ENCODE peak calls at places on chromosome 22, in nine cellular contexts. P is ascending aorta; S is effector memory CD4-positive, alpha-beta T cell; N is Panc1; O is adrenal gland; H is transverse colon; F is heart right ventricle; M is psoas muscle; W is left lung. Y is an unnamed sample. For H3K9me3, the result is how much of the 10 kb centered on the place peaks cover.

GRCh38 chr22:35742342-35743100 is 24.8 kb downstream of the APOL5 start:
- DNase-seq in P (no peak), S (no peak), N (no peak), O (no peak), H (no peak), F (no peak), M (no peak), W (no peak), Y (no peak)

GRCh38 chr22:22720201-22720723 is 75.8 kb downstream of the GGTLC2 start:
- DNase-seq in P (no peak), S (no peak), N (peak), O (no peak), H (peak), F (no peak), M (no peak), W (no peak), Y (no peak)

GRCh38 chr22:33821290-33821689 is 99.0 kb downstream of the LARGE1 start:
- DNase-seq in P (no peak), S (no peak), N (no peak), O (no peak), H (no peak), F (no peak), M (no peak), W (no peak), Y (no peak)

GRCh38 chr22:40044102-40044869 is 49.5 kb downstream of the FAM83F start:
- DNase-seq in P (peak), S (peak), N (peak), O (peak), H (peak), F (peak), M (peak), W (peak), Y (peak)

GRCh38 chr22:44473580-44473979 is 24.5 kb downstream of the RTL6 start:
- DNase-seq in P (no peak), S (no peak), N (no peak), O (no peak), H (no peak), F (no peak), M (no peak), W (no peak), Y (no peak)

GRCh38 chr22:43279867-43280519 is 63.2 kb downstream of the SCUBE1 start:
- DNase-seq in P (no peak), S (no peak), N (no peak), O (no peak), H (no peak), F (no peak), M (no peak), W (no peak), Y (no peak)

GRCh38 chr22:29148036-29148435 is 57.7 kb upstream of the EMID1 start:
- DNase-seq in P (no peak), S (no peak), N (no peak), O (peak), H (no peak), F (no peak), M (no peak), W (no peak), Y (peak)

GRCh38 chr22:32024791-32025190 is 18.3 kb upstream of the SLC5A1 start:
- DNase-seq in P (no peak), S (no peak), N (no peak), O (no peak), H (no peak), F (no peak), M (no peak), W (no peak), Y (no peak)

GRCh38 chr22:44645531-44645930 is 56.5 kb upstream of the PRR5 start:
- DNase-seq in P (no peak), S (no peak), N (no peak), O (no peak), H (no peak), F (no peak), M (no peak), W (no peak), Y (no peak)

GRCh38 chr22:43005106-43005505 is 9.8 kb downstream of the PACSIN2 start:
- DNase-seq in P (no peak), S (no peak), N (no peak), O (no peak), H (no peak), F (no peak), M (no peak), W (no peak), Y (no peak)

GRCh38 chr22:49992921-49993648 is 19.5 kb downstream of the IL17REL start:
- DNase-seq in P (no peak), S (no peak), N (no peak), O (peak), H (peak), F (peak), M (peak), W (peak), Y (peak)

GRCh38 chr22:43707650-43708049 is 104.5 kb downstream of the EFCAB6 start:
- DNase-seq in P (no peak), S (no peak), N (peak), O (no peak), H (no peak), F (no peak), M (no peak), W (no peak), Y (no peak)

GRCh38 chr22:44729391-44730012 is 22.9 kb upstream of the ARHGAP8 start:
- DNase-seq in P (no peak), S (no peak), N (no peak), O (peak), H (no peak), F (peak), M (peak), W (peak), Y (peak)

GRCh38 chr22:19114984-19115552 is 7.1 kb downstream of the DGCR2 start:
- DNase-seq in P (no peak), S (no peak), N (no peak), O (no peak), H (no peak), F (no peak), M (no peak), W (no peak), Y (no peak)

GRCh38 chr22:37525073-37525745 is 6.0 kb upstream of the CARD10 start:
- DNase-seq in P (no peak), S (no peak), N (no peak), O (peak), H (no peak), F (no peak), M (no peak), W (peak), Y (no peak)

GRCh38 chr22:43945632-43946390 is 9.4 kb upstream of the SAMM50 start:
- DNase-seq in P (no peak), S (no peak), N (no peak), O (peak), H (peak), F (peak), M (peak), W (no peak), Y (no peak)

GRCh38 chr22:36197065-36197440 is 4.6 kb downstream of the APOL4 start:
- DNase-seq in P (no peak), S (no peak), N (no peak), O (no peak), H (peak), F (no peak), M (peak), W (no peak), Y (peak)

GRCh38 chr22:37126383-37126782 is 16.9 kb upstream of the TMPRSS6 start:
- DNase-seq in P (no peak), S (no peak), N (no peak), O (no peak), H (no peak), F (no peak), M (no peak), W (no peak), Y (no peak)

GRCh38 chr22:50061824-50062355 is 3.8 kb upstream of the TTLL8 start:
- DNase-seq in P (no peak), S (no peak), N (no peak), O (no peak), H (no peak), F (no peak), M (no peak), W (peak), Y (no peak)

GRCh38 chr22:30920407-30920806 is 48.2 kb downstream of the MORC2 start:
- DNase-seq in P (no peak), S (peak), N (peak), O (peak), H (peak), F (peak), M (peak), W (peak), Y (peak)

GRCh38 chr22:44698531-44699421 is 3.2 kb upstream of the PRR5 start:
- DNase-seq in P (no peak), S (no peak), N (no peak), O (no peak), H (no peak), F (no peak), M (no peak), W (peak), Y (peak)

GRCh38 chr22:37601540-37602442 is 6.8 kb upstream of the GGA1 start:
- DNase-seq in P (no peak), S (no peak), N (no peak), O (no peak), H (peak), F (no peak), M (no peak), W (no peak), Y (no peak)

GRCh38 chr22:38554281-38554680 is 15.7 kb downstream of the DMC1 start:
- DNase-seq in P (no peak), S (no peak), N (no peak), O (no peak), H (no peak), F (no peak), M (no peak), W (no peak), Y (no peak)

GRCh38 chr22:22235564-22235963 is 9.0 kb upstream of the VPREB1 start:
- DNase-seq in P (no peak), S (no peak), N (peak), O (peak), H (peak), F (no peak), M (no peak), W (no peak), Y (no peak)

GRCh38 chr22:18056161-18056666 is 21.6 kb upstream of the PEX26 start:
- DNase-seq in P (no peak), S (no peak), N (no peak), O (peak), H (peak), F (no peak), M (peak), W (no peak), Y (no peak)

GRCh38 chr22:17119481-17120202 is 1.5 kb downstream of the TMEM121B start:
- DNase-seq in P (no peak), S (no peak), N (no peak), O (peak), H (peak), F (peak), M (no peak), W (peak), Y (no peak)

GRCh38 chr22:35930933-35931332 is 97.7 kb downstream of the RBFOX2 start:
- DNase-seq in P (no peak), S (no peak), N (peak), O (no peak), H (no peak), F (no peak), M (no peak), W (no peak), Y (no peak)

GRCh38 chr22:35330258-35330861 is 30.7 kb downstream of the TOM1 start:
- DNase-seq in P (peak), S (peak), N (no peak), O (peak), H (peak), F (peak), M (peak), W (peak), Y (peak)

GRCh38 chr22:45200862-45201511 is 37.3 kb downstream of the NUP50 start:
- DNase-seq in P (no peak), S (no peak), N (no peak), O (no peak), H (no peak), F (no peak), M (no peak), W (no peak), Y (peak)

GRCh38 chr22:18000441-18001039 is 23.8 kb downstream of the MICAL3 start:
- DNase-seq in P (no peak), S (peak), N (no peak), O (no peak), H (peak), F (no peak), M (peak), W (no peak), Y (peak)

GRCh38 chr22:37052386-37053309 is 1.1 kb downstream of the KCTD17 start:
- DNase-seq in P (no peak), S (no peak), N (no peak), O (no peak), H (no peak), F (peak), M (no peak), W (no peak), Y (no peak)

GRCh38 chr22:44497218-44497903 is 672 bp downstream of the RTL6 start:
- DNase-seq in P (no peak), S (no peak), N (no peak), O (peak), H (peak), F (no peak), M (peak), W (peak), Y (peak)

GRCh38 chr22:37545703-37546435 is 14.4 kb upstream of the CDC42EP1 start:
- DNase-seq in P (peak), S (no peak), N (no peak), O (peak), H (peak), F (peak), M (peak), W (peak), Y (peak)

GRCh38 chr22:30435674-30436126 is 10.1 kb downstream of the MTFP1 start:
- DNase-seq in P (peak), S (peak), N (no peak), O (no peak), H (peak), F (no peak), M (no peak), W (no peak), Y (no peak)

GRCh38 chr22:29379258-29379657 is 9.1 kb downstream of the AP1B1 start:
- DNase-seq in P (no peak), S (no peak), N (no peak), O (no peak), H (no peak), F (no peak), M (no peak), W (no peak), Y (peak)

DNA sequence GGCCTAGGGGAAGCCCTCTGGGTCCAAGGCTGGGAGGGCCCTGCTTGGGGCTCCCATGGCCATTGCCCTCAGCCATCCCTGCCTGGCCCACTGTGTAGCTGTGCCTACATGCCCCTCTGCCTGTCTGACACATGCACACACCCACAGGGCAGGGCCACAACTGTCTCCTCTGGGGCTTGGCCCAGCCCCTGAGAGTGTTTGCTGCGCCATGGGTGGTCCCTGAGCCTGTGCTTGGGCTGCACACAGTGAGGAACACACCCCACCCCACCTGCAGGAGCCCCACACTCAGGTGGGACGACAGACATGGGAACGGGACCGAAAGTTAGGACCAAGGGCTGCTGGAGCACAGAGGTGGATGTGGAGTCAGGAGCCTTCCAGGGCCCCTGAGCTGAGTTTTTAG is 489.5 kb downstream of the TBC1D22A start:
- DNase-seq in P (no peak), S (no peak), N (no peak), O (no peak), H (no peak), F (no peak), M (no peak), W (no peak), Y (no peak)
- H3K9me3 ChIP-seq in P (under half), S (under half), N (under half), O (under half), H (under half), F (under half), M (under half), W (under half), Y (under half)

DNA sequence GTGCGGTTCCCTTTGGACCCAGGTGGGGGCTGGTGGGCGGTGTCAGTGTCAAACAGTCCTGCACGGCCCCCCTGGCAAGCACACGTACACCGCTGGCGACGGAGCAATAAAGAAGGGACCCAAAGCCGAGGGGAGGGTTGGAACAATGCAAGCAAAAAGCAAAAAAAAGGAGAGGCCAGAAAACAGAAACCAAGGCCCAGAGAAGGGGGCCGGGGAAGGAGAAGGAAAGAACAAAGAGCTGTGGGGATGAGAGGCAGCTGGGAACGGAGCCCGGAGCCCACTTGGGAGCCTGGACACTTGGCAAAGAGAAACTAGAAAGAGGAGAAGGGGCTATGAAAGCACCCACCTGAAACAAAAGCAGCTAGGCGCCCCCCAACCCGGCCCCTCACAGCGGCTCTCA is 99.4 kb downstream of the CELSR1 start:
- DNase-seq in P (no peak), S (no peak), N (no peak), O (no peak), H (no peak), F (no peak), M (no peak), W (peak), Y (no peak)
- H3K4me3 ChIP-seq in P (no peak), S (no peak), N (no peak), O (no peak), H (no peak), F (no peak), M (no peak), W (no peak), Y (no peak)

DNA sequence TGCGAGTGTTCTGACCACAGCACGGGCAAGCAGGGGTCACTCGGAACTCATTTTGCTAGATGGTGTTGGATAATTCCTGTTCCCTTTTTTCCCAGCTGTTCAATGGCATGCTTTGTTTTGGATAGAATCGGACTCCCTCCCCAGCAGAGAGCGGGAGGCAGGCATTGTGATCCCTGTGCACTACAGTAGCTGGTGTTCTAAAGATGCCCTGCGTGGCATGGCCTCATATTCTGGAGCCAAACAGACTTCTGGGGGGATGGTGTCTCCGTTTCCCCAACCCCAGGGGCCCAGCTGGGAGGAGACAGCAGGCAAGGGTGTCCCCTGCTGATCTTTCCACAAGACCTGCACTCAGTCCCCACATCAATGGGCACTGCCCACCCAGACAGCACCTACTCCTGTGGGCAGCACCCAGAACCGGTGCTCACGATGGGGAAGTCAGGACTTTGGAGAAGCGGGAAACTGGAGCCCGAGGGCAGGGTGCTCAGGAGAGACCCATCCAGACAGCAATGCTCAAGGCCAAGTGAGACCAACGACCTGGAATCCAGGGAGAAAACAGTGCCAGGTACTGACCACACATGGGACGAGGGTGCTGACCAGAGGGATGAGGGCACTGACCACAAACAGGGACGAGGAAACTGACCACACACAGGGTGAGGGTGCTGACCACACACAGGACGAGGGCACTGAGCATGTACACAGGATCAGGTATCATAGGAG is 934.9 kb downstream of the BRD1 start:
- DNase-seq in P (no peak), S (no peak), N (no peak), O (no peak), H (no peak), F (no peak), M (no peak), W (peak), Y (no peak)
- H3K9me3 ChIP-seq in P (under half), S (under half), N (under half), O (under half), H (under half), F (under half), M (under half), W (under half), Y (under half)

GRCh38 chr22:41683616-41684015 is 5.1 kb downstream of the SNU13 start:
- DNase-seq in P (no peak), S (no peak), N (no peak), O (no peak), H (no peak), F (no peak), M (no peak), W (no peak), Y (no peak)

GRCh38 chr22:41684194-41684593 is 4.5 kb downstream of the SNU13 start:
- DNase-seq in P (no peak), S (no peak), N (no peak), O (no peak), H (no peak), F (no peak), M (no peak), W (no peak), Y (no peak)

GRCh38 chr22:41687901-41688364 is 734 bp downstream of the SNU13 start:
- DNase-seq in P (no peak), S (no peak), N (no peak), O (peak), H (peak), F (no peak), M (no peak), W (no peak), Y (no peak)

GRCh38 chr22:41690476-41690875 is 1.8 kb upstream of the SNU13 start:
- DNase-seq in P (no peak), S (no peak), N (no peak), O (no peak), H (no peak), F (no peak), M (no peak), W (peak), Y (peak)

DNA sequence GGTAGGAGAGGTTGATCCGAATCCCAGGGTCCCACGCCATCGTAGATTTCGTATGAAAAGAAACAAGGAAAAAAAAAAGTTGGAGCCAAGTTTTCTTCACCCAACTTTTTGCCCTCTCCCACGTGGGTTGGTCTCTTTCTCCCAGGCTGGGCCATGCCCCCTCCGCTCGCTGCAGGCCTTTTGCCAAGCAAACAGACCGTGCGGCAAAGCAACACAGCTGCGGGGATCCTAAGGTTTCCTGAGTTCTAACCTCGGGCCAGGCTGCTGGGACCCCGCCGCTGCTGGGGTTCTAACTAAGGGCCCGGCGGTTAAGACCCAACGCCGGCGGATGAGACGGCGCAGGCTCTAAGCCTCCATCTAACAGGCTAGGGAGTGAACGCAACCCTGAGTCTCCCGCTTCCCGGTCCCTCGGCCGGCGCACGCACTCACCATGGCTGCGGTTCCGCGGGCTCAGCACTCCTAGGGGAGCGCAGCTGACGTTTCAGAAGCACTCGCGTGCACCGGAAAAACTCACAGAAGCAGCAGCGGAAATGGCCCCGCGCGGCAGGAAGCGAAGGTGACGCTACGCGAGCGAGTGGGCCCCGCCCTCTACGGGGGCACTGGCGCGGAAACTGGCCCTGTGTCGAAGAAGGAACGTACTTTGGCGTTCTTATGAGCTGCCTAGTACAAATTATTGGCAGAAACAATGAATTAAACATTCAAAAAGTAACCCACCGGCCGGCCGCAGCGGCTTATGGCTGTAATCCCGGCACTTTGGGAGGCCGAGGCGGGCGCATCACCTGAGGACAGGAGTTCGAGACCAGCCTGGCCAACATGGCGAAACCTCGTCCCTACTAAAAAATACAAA is at the start of gene SNU13:
- DNase-seq in P (peak), S (peak), N (peak), O (peak), H (peak), F (peak), M (peak), W (peak), Y (peak)
- H3K4me3 ChIP-seq in P (peak), S (peak), N (peak), O (peak), H (peak), F (peak), M (peak), W (peak), Y (peak)

GRCh38 chr22:48643066-48643731 is 1184.5 kb downstream of the BRD1 start:
- DNase-seq in P (no peak), S (no peak), N (no peak), O (no peak), H (no peak), F (peak), M (no peak), W (peak), Y (no peak)
- H3K9me3 ChIP-seq in P (under half), S (under half), N (under half), O (under half), H (under half), F (under half), M (under half), W (under half), Y (under half)

GRCh38 chr22:21032037-21032842 is at the start of gene SLC7A4:
- DNase-seq in P (no peak), S (no peak), N (no peak), O (peak), H (peak), F (no peak), M (no peak), W (peak), Y (no peak)
- H3K4me3 ChIP-seq in P (peak), S (no peak), N (no peak), O (peak), H (peak), F (no peak), M (peak), W (no peak), Y (no peak)